ENCODE peak calls at places on chromosome 1, in ten cellular contexts. X is colonic mucosa, C is mesendoderm, P is MM.1S, B is stomach, H is lung, Q is adipocyte, A is esophagus squamous epithelium, N is tibial nerve, L is left lung. S is an unnamed sample. For H3K4me1, the result is how much of the 10 kb centered on the place peaks cover.

GRCh38 chr1:200989337-200989736 is 34.2 kb downstream of the KIF21B start:
- DNase-seq in Q (no peak), C (no peak), X (no peak), B (no peak), H (no peak), P (no peak), A (no peak), N (no peak), L (no peak), S (no peak)

GRCh38 chr1:155175927-155176371 is 2.3 kb downstream of the TRIM46 start:
- DNase-seq in H (no peak), C (no peak), Q (no peak), N (no peak), X (peak), B (peak), P (peak), A (no peak), L (no peak), S (no peak)

GRCh38 chr1:90732136-90732535 is 15.0 kb upstream of the BARHL2 start:
- DNase-seq in Q (no peak), B (no peak), C (no peak), X (no peak), L (no peak), H (no peak), A (no peak), N (no peak), P (no peak), S (no peak)

GRCh38 chr1:47529520-47530098 is 91.8 kb downstream of the FOXD2 start:
- DNase-seq in N (no peak), B (no peak), C (no peak), H (no peak), X (no peak), P (peak), Q (no peak), L (no peak), A (no peak), S (no peak)

GRCh38 chr1:72122099-72122893 is 160.0 kb downstream of the NEGR1 start:
- DNase-seq in P (no peak), A (no peak), N (no peak), X (no peak), H (no peak), C (no peak), B (no peak), Q (peak), L (no peak), S (peak)

GRCh38 chr1:107941123-107941522 is 23.9 kb downstream of the VAV3 start:
- DNase-seq in X (no peak), Q (peak), A (no peak), N (no peak), L (no peak), C (no peak), H (no peak), P (no peak), B (peak), S (no peak)

GRCh38 chr1:186605762-186606350 is 74.4 kb downstream of the PTGS2 start:
- DNase-seq in C (peak), H (peak), N (no peak), Q (peak), A (no peak), L (peak), B (no peak), X (peak), P (peak), S (peak)

GRCh38 chr1:17878837-17879236 is 123.7 kb downstream of the ACTL8 start:
- DNase-seq in L (no peak), X (no peak), P (no peak), H (no peak), B (no peak), A (no peak), Q (peak), N (no peak), C (no peak), S (no peak)

GRCh38 chr1:178867670-178868069 is 3.2 kb downstream of the ANGPTL1 start:
- DNase-seq in C (no peak), A (no peak), H (no peak), P (no peak), L (no peak), N (no peak), B (no peak), Q (no peak), X (no peak), S (peak)

GRCh38 chr1:208202333-208202987 is 41.7 kb downstream of the PLXNA2 start:
- DNase-seq in A (no peak), N (no peak), Q (no peak), P (no peak), L (no peak), C (no peak), H (no peak), B (no peak), X (peak), S (no peak)

GRCh38 chr1:117606608-117607261 is 887 bp downstream of the TENT5C start:
- DNase-seq in Q (peak), H (peak), N (no peak), L (no peak), A (no peak), C (peak), X (peak), B (peak), P (peak), S (peak)

GRCh38 chr1:64121766-64122385 is 81.5 kb upstream of the UBE2U start:
- DNase-seq in Q (no peak), N (no peak), X (no peak), H (no peak), L (no peak), A (no peak), P (no peak), C (no peak), B (no peak), S (no peak)

GRCh38 chr1:156826596-156826995 is 9.9 kb upstream of the SH2D2A start:
- DNase-seq in A (no peak), C (no peak), P (no peak), X (no peak), N (no peak), L (no peak), B (no peak), H (no peak), Q (peak), S (no peak)

GRCh38 chr1:184418955-184419733 is 32.3 kb downstream of the C1orf21 start:
- DNase-seq in A (no peak), Q (no peak), P (no peak), X (no peak), C (no peak), L (no peak), B (no peak), H (no peak), N (no peak), S (no peak)

GRCh38 chr1:184416476-184416875 is 29.6 kb downstream of the C1orf21 start:
- DNase-seq in P (no peak), X (no peak), N (no peak), Q (no peak), A (no peak), H (no peak), B (no peak), C (no peak), L (no peak), S (no peak)

GRCh38 chr1:184419734-184420161 is 32.9 kb downstream of the C1orf21 start:
- DNase-seq in L (no peak), B (no peak), H (no peak), Q (no peak), P (no peak), C (no peak), A (no peak), N (no peak), X (peak), S (peak)

GRCh38 chr1:184412472-184412871 is 25.6 kb downstream of the C1orf21 start:
- DNase-seq in C (no peak), H (no peak), Q (no peak), N (no peak), L (no peak), X (no peak), A (no peak), B (no peak), P (no peak), S (no peak)

GRCh38 chr1:184416921-184417320 is 30.1 kb downstream of the C1orf21 start:
- DNase-seq in A (no peak), N (no peak), Q (no peak), B (no peak), H (no peak), C (no peak), L (no peak), P (no peak), X (no peak), S (peak)
- H3K4me1 ChIP-seq in A (half or more), N (under half), Q (under half), B (under half), H (under half), C (under half), L (under half), P (under half), X (under half), S (under half)

GRCh38 chr1:12148958-12149790 is 17.6 kb upstream of the TNFRSF1B start:
- DNase-seq in B (no peak), P (no peak), C (no peak), X (no peak), H (no peak), Q (no peak), N (no peak), L (no peak), A (no peak), S (no peak)
- H3K4me1 ChIP-seq in B (under half), P (under half), C (under half), X (under half), H (under half), Q (under half), N (half or more), L (half or more), A (half or more), S (under half)

GRCh38 chr1:51240096-51240495 is 4.0 kb downstream of the RNF11 start:
- DNase-seq in N (no peak), Q (no peak), B (no peak), H (no peak), L (no peak), X (peak), P (no peak), A (no peak), C (no peak), S (no peak)
- H3K4me1 ChIP-seq in N (under half), Q (under half), B (under half), H (under half), L (half or more), X (under half), P (under half), A (half or more), C (under half), S (under half)

GRCh38 chr1:37128091-37128490 is 93.8 kb upstream of the GRIK3 start:
- DNase-seq in N (no peak), L (no peak), C (no peak), X (no peak), B (no peak), H (no peak), Q (no peak), A (no peak), P (no peak), S (no peak)

GRCh38 chr1:37127254-37127748 is 93.0 kb upstream of the GRIK3 start:
- DNase-seq in X (no peak), N (no peak), B (no peak), A (no peak), H (no peak), P (no peak), C (no peak), Q (no peak), L (no peak), S (no peak)

GRCh38 chr1:37131281-37131680 is 97.0 kb upstream of the GRIK3 start:
- DNase-seq in X (no peak), Q (no peak), B (no peak), P (no peak), L (no peak), H (no peak), N (no peak), A (no peak), C (no peak), S (no peak)

GRCh38 chr1:37133276-37134145 is 99.2 kb upstream of the GRIK3 start:
- DNase-seq in N (no peak), L (no peak), C (no peak), X (no peak), B (no peak), H (no peak), Q (no peak), P (no peak), A (no peak), S (no peak)

GRCh38 chr1:37130221-37130948 is 96.1 kb upstream of the GRIK3 start:
- DNase-seq in H (no peak), A (no peak), L (no peak), X (no peak), B (no peak), C (no peak), N (no peak), P (no peak), Q (no peak), S (no peak)
- H3K4me1 ChIP-seq in H (under half), A (under half), L (under half), X (under half), B (under half), C (under half), N (under half), P (under half), Q (under half), S (under half)

DNA sequence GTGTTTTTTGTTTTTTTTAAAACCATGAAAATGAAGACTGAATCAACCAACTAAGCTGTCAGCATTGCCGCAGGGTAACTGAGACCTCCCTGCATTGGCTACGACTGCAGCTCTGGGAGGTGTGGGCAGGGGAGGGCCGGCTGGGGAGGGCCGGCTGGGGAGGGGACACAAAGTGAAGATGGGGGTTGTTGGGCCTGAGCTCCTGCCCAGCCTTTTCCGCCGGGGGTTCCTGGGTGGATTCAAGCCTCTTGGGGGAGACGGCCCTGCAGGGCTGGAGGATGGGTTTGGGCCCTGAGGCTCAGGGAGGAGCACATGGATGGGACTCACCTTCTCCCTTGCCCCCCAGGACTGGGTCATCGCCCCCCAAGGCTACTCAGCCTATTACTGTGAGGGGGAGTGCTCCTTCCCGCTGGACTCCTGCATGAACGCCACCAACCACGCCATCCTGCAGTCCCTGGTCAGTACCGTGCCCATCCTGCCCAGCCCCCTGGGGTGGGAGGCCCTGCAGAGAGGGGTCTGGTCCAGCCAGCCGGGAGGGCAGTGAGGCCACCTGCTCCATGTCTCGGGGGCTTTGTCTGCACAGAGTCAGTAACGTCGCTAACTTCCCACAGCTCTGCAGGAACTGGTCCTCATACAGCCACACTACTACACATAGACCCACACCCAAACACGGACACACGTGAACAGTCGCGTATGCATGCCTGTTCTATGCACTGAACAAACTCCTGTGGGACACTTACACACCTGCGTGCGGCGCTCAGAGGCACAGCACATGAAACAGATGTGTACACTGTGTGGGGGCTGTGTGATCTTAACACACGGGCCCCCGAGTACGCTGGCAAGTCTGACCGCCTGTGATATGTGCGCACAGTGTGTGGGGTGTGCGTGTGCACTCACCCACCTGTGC is 31.5 kb downstream of the BMP8A start:
- DNase-seq in C (no peak), A (no peak), P (no peak), B (no peak), N (no peak), Q (no peak), H (no peak), X (no peak), L (no peak), S (no peak)
- H3K4me1 ChIP-seq in C (under half), A (under half), P (under half), B (under half), N (under half), Q (under half), H (under half), X (under half), L (under half), S (under half)

GRCh38 chr1:89527750-89528381 is 3.2 kb downstream of the LRRC8B start:
- DNase-seq in C (no peak), L (no peak), A (no peak), N (no peak), H (no peak), Q (no peak), B (no peak), X (no peak), P (no peak), S (no peak)
- H3K4me1 ChIP-seq in C (under half), L (under half), A (under half), N (under half), H (under half), Q (under half), B (under half), X (under half), P (under half), S (under half)

DNA sequence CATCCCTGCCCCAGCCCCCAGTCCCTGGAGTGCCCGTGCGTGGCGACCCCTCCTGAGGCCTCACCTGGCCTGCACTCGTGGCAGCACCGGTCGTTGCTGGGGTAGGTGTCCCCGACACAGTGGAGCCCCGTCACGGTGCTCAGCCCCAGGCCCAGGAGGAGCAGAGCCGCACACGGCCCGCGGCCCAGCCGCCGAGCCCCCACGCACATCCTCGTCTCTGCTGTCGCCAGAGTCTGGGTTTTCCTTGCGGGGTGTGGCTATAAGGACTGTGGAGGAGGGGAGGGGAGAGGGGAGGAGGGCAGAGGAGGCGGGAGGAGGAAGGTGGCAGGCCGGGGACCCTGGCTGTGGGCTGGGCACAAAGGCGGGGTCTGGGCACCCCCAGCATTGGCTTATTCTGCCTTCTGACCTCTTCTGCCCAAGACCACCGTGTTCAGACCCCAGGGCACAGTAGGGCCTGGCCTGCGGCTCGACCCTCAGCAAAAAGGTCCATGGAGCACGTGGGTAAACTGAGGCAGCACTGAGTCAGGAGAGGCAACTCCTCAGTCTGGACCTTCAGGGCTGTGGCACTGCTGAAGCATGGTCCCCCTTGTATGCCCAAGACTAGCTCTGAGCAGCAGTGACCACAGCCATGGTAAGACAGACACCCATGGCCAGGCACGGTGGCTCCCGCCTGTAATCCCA is at the start of gene TNFRSF4:
- DNase-seq in C (no peak), B (no peak), Q (no peak), A (no peak), N (no peak), L (no peak), P (no peak), X (no peak), H (no peak), S (no peak)
- H3K4me1 ChIP-seq in C (under half), B (under half), Q (under half), A (half or more), N (under half), L (under half), P (under half), X (under half), H (under half), S (under half)